ENCODE peak calls at places on chromosomes 11 and 22, in six cellular contexts. D is EH, J is T1000, H is spleen, U is NCI-H510A treated with DMSO at 0.1 percent for 48 hours, F is HEK293T. O is an unnamed sample.

GRCh38 chr11:63769719-63770443 is 1.3 kb upstream of the ZFTA start:
- DNase-seq in J (no peak), U (no peak), F (no peak), D (peak), H (no peak), O (no peak)

GRCh38 chr11:47443028-47443700 is 5.8 kb downstream of the RAPSN start:
- DNase-seq in F (no peak), J (no peak), D (no peak), H (no peak), U (peak), O (no peak)

GRCh38 chr22:17913705-17914282 is 110.6 kb downstream of the MICAL3 start:
- DNase-seq in H (no peak), J (peak), F (no peak), D (peak), U (no peak), O (no peak)

GRCh38 chr11:72326151-72326842 is 82.3 kb upstream of the PHOX2A start:
- DNase-seq in J (no peak), F (no peak), D (peak), U (no peak), H (no peak), O (peak)

GRCh38 chr11:85823816-85824215 is 12.9 kb upstream of the SYTL2 start:
- DNase-seq in J (no peak), H (no peak), D (no peak), U (no peak), F (no peak), O (no peak)

GRCh38 chr11:6757373-6757967 is 14.3 kb downstream of the OR2AG2 start:
- DNase-seq in U (peak), D (peak), J (no peak), H (peak), F (peak), O (peak)

GRCh38 chr22:22787805-22788459 is 99.7 kb upstream of the IGLL5 start:
- DNase-seq in J (no peak), H (peak), U (peak), D (peak), F (peak), O (no peak)

GRCh38 chr11:70105755-70106571 is 27.8 kb downstream of the ANO1 start:
- DNase-seq in U (no peak), F (no peak), J (no peak), D (no peak), H (no peak), O (no peak)

GRCh38 chr11:70580036-70580805 is 181.9 kb downstream of the CTTN start:
- DNase-seq in J (no peak), D (no peak), F (no peak), H (peak), U (no peak), O (no peak)

GRCh38 chr22:28896611-28897010 is 13.2 kb downstream of the ZNRF3 start:
- DNase-seq in D (no peak), H (no peak), U (no peak), J (no peak), F (no peak), O (no peak)

GRCh38 chr11:123166095-123166559 is 28.9 kb downstream of the CLMP start:
- DNase-seq in U (no peak), D (peak), J (no peak), F (peak), H (no peak), O (no peak)

GRCh38 chr11:35579557-35580396 is 38.5 kb upstream of the FJX1 start:
- DNase-seq in D (peak), J (peak), U (peak), F (no peak), H (no peak), O (peak)

GRCh38 chr11:83813296-83813695 is 527.1 kb upstream of the CCDC90B start:
- DNase-seq in U (no peak), F (no peak), D (no peak), H (no peak), J (no peak), O (no peak)

GRCh38 chr11:129146196-129146595 is 45.9 kb downstream of the ARHGAP32 start:
- DNase-seq in F (no peak), D (no peak), U (no peak), J (no peak), H (no peak), O (no peak)

GRCh38 chr11:4677948-4678347 is 19.7 kb downstream of the OR51E2 start:
- DNase-seq in J (no peak), H (no peak), U (peak), D (no peak), F (no peak), O (no peak)

GRCh38 chr22:31343235-31344191 is 2.6 kb downstream of the PATZ1 start:
- DNase-seq in D (peak), J (no peak), U (peak), F (no peak), H (peak), O (no peak)

GRCh38 chr11:85118151-85118550 is 509.0 kb downstream of the DLG2 start:
- DNase-seq in F (no peak), D (no peak), J (no peak), H (no peak), U (no peak), O (no peak)

GRCh38 chr11:119363874-119364590 is 17.5 kb downstream of the USP2 start:
- DNase-seq in F (peak), U (no peak), H (peak), J (peak), D (peak), O (no peak)

GRCh38 chr22:19406281-19406811 is 25.2 kb downstream of the HIRA start:
- DNase-seq in D (no peak), H (no peak), U (no peak), J (no peak), F (no peak), O (no peak)

GRCh38 chr11:61683961-61684869 is 4.0 kb downstream of the DAGLA start:
- DNase-seq in J (no peak), F (no peak), U (no peak), D (no peak), H (no peak), O (no peak)

GRCh38 chr11:90774727-90775572 is 552.1 kb upstream of the CHORDC1 start:
- DNase-seq in D (no peak), H (no peak), J (no peak), U (peak), F (no peak), O (no peak)

GRCh38 chr11:78061088-78061920 is 2.4 kb upstream of the THRSP start:
- DNase-seq in H (no peak), J (no peak), U (no peak), F (no peak), D (no peak), O (no peak)

GRCh38 chr11:87215236-87215635 is 177.5 kb downstream of the TMEM135 start:
- DNase-seq in D (peak), H (no peak), U (no peak), J (no peak), F (no peak), O (no peak)

GRCh38 chr11:129911298-129911697 is 15.9 kb upstream of the NFRKB start:
- DNase-seq in F (no peak), D (peak), H (no peak), J (no peak), U (no peak), O (no peak)

GRCh38 chr11:112612283-112612849 is 348.9 kb upstream of the NCAM1 start:
- DNase-seq in J (no peak), U (peak), D (no peak), H (no peak), F (no peak), O (no peak)

GRCh38 chr11:60809249-60809648 is 24.1 kb downstream of the MS4A10 start:
- DNase-seq in J (no peak), H (no peak), U (no peak), D (no peak), F (no peak), O (no peak)

GRCh38 chr11:111913031-111913861 is 712 bp downstream of the HSPB2 start:
- DNase-seq in D (peak), F (no peak), H (no peak), J (no peak), U (no peak), O (no peak)

GRCh38 chr11:102244681-102245409 is 72.4 kb upstream of the BIRC3 start:
- DNase-seq in F (no peak), H (no peak), U (no peak), J (peak), D (peak), O (no peak)

GRCh38 chr11:128848815-128849455 is 18.2 kb downstream of the KCNJ1 start:
- DNase-seq in J (no peak), D (peak), H (peak), U (peak), F (peak), O (no peak)

GRCh38 chr11:100991541-100991940 is 138.1 kb downstream of the PGR start:
- DNase-seq in H (no peak), D (peak), J (no peak), U (no peak), F (no peak), O (no peak)

GRCh38 chr11:128776434-128777284 is 82.8 kb downstream of the FLI1 start:
- DNase-seq in J (no peak), U (peak), D (peak), F (peak), H (no peak), O (no peak)

GRCh38 chr11:47950396-47950795 is 30.0 kb upstream of the PTPRJ start:
- DNase-seq in F (no peak), H (peak), U (no peak), D (no peak), J (no peak), O (no peak)

GRCh38 chr11:45659031-45659817 is 6.2 kb downstream of the CHST1 start:
- DNase-seq in H (peak), U (no peak), F (no peak), D (peak), J (no peak), O (no peak)

GRCh38 chr11:130763087-130763980 is 152.9 kb downstream of the SNX19 start:
- DNase-seq in J (no peak), D (peak), H (no peak), U (no peak), F (no peak), O (no peak)

O was measured in keratinocyte.